ENCODE peak calls at places on chromosomes 2 and 18, in nine cellular contexts. One of them, this sample, is unnamed.

GRCh38 chr2:109525836-109526235 is 87.9 kb downstream of the SEPTIN10 start:
- DNase-seq in renal cortical epithelial cell: no peak
- DNase-seq in B cell: no peak
- DNase-seq in Daoy: no peak
- DNase-seq in iris pigment epithelial cell: no peak
- DNase-seq in NCI-H2081: no peak
- DNase-seq in D721Med: no peak
- DNase-seq in stimulated activated effector memory CD8-positive, alpha-beta T cell treated with anti-CD3 and anti-CD28 coated beads, Interleukin-12 subunit alpha, Interleukin-12 subunit beta, amount 100 ng/mL, for 72 hours: no peak
- DNase-seq in stimulated activated CD4-positive, alpha-beta T cell treated with anti-CD3 and anti-CD28 coated beads, Interleukin-15, amount 100 ng/mL, for 24 hours: no peak
- DNase-seq in this sample: no peak

GRCh38 chr2:73083886-73084792 is 12.6 kb upstream of the SFXN5 start:
- DNase-seq in renal cortical epithelial cell: no peak
- DNase-seq in B cell: no peak
- DNase-seq in Daoy: no peak
- DNase-seq in iris pigment epithelial cell: no peak
- DNase-seq in NCI-H2081: no peak
- DNase-seq in D721Med: no peak
- DNase-seq in stimulated activated effector memory CD8-positive, alpha-beta T cell treated with anti-CD3 and anti-CD28 coated beads, Interleukin-12 subunit alpha, Interleukin-12 subunit beta, amount 100 ng/mL, for 72 hours: no peak
- DNase-seq in stimulated activated CD4-positive, alpha-beta T cell treated with anti-CD3 and anti-CD28 coated beads, Interleukin-15, amount 100 ng/mL, for 24 hours: no peak
- DNase-seq in this sample: no peak

GRCh38 chr18:79574938-79575525 is 104.6 kb upstream of the CTDP1 start:
- DNase-seq in renal cortical epithelial cell: no peak
- DNase-seq in B cell: no peak
- DNase-seq in Daoy: no peak
- DNase-seq in iris pigment epithelial cell: no peak
- DNase-seq in NCI-H2081: no peak
- DNase-seq in D721Med: no peak
- DNase-seq in stimulated activated effector memory CD8-positive, alpha-beta T cell treated with anti-CD3 and anti-CD28 coated beads, Interleukin-12 subunit alpha, Interleukin-12 subunit beta, amount 100 ng/mL, for 72 hours: no peak
- DNase-seq in stimulated activated CD4-positive, alpha-beta T cell treated with anti-CD3 and anti-CD28 coated beads, Interleukin-15, amount 100 ng/mL, for 24 hours: no peak
- DNase-seq in this sample: no peak

GRCh38 chr2:162890690-162891311 is 52.2 kb upstream of the KCNH7 start:
- DNase-seq in renal cortical epithelial cell: peak; percentile 72
- DNase-seq in B cell: peak; percentile 4
- DNase-seq in Daoy: peak; percentile 25
- DNase-seq in iris pigment epithelial cell: peak; percentile 75
- DNase-seq in NCI-H2081: peak; percentile 66
- DNase-seq in D721Med: no peak
- DNase-seq in stimulated activated effector memory CD8-positive, alpha-beta T cell treated with anti-CD3 and anti-CD28 coated beads, Interleukin-12 subunit alpha, Interleukin-12 subunit beta, amount 100 ng/mL, for 72 hours: no peak
- DNase-seq in stimulated activated CD4-positive, alpha-beta T cell treated with anti-CD3 and anti-CD28 coated beads, Interleukin-15, amount 100 ng/mL, for 24 hours: peak; percentile 7
- DNase-seq in this sample: peak; percentile 31

GRCh38 chr18:44409524-44409923 is 271.2 kb upstream of the SETBP1 start:
- DNase-seq in renal cortical epithelial cell: no peak
- DNase-seq in B cell: no peak
- DNase-seq in Daoy: no peak
- DNase-seq in iris pigment epithelial cell: no peak
- DNase-seq in NCI-H2081: no peak
- DNase-seq in D721Med: no peak
- DNase-seq in stimulated activated effector memory CD8-positive, alpha-beta T cell treated with anti-CD3 and anti-CD28 coated beads, Interleukin-12 subunit alpha, Interleukin-12 subunit beta, amount 100 ng/mL, for 72 hours: no peak
- DNase-seq in stimulated activated CD4-positive, alpha-beta T cell treated with anti-CD3 and anti-CD28 coated beads, Interleukin-15, amount 100 ng/mL, for 24 hours: no peak
- DNase-seq in this sample: no peak

GRCh38 chr2:190763901-190764514 is 115.1 kb downstream of the NAB1 start:
- DNase-seq in renal cortical epithelial cell: peak; percentile 83
- DNase-seq in B cell: no peak
- DNase-seq in Daoy: peak; percentile 37
- DNase-seq in iris pigment epithelial cell: peak; percentile 55
- DNase-seq in NCI-H2081: no peak
- DNase-seq in D721Med: no peak
- DNase-seq in stimulated activated effector memory CD8-positive, alpha-beta T cell treated with anti-CD3 and anti-CD28 coated beads, Interleukin-12 subunit alpha, Interleukin-12 subunit beta, amount 100 ng/mL, for 72 hours: no peak
- DNase-seq in stimulated activated CD4-positive, alpha-beta T cell treated with anti-CD3 and anti-CD28 coated beads, Interleukin-15, amount 100 ng/mL, for 24 hours: peak; percentile 58
- DNase-seq in this sample: no peak

GRCh38 chr2:162106146-162106551 is 32.1 kb upstream of the DPP4 start:
- DNase-seq in renal cortical epithelial cell: no peak
- DNase-seq in B cell: no peak
- DNase-seq in Daoy: no peak
- DNase-seq in iris pigment epithelial cell: no peak
- DNase-seq in NCI-H2081: no peak
- DNase-seq in D721Med: no peak
- DNase-seq in stimulated activated effector memory CD8-positive, alpha-beta T cell treated with anti-CD3 and anti-CD28 coated beads, Interleukin-12 subunit alpha, Interleukin-12 subunit beta, amount 100 ng/mL, for 72 hours: no peak
- DNase-seq in stimulated activated CD4-positive, alpha-beta T cell treated with anti-CD3 and anti-CD28 coated beads, Interleukin-15, amount 100 ng/mL, for 24 hours: no peak
- DNase-seq in this sample: peak; percentile 78

GRCh38 chr2:241775223-241776177 is 1.1 kb upstream of the GAL3ST2 start:
- DNase-seq in renal cortical epithelial cell: no peak
- DNase-seq in B cell: no peak
- DNase-seq in Daoy: no peak
- DNase-seq in iris pigment epithelial cell: no peak
- DNase-seq in NCI-H2081: no peak
- DNase-seq in D721Med: peak; percentile 10
- DNase-seq in stimulated activated effector memory CD8-positive, alpha-beta T cell treated with anti-CD3 and anti-CD28 coated beads, Interleukin-12 subunit alpha, Interleukin-12 subunit beta, amount 100 ng/mL, for 72 hours: no peak
- DNase-seq in stimulated activated CD4-positive, alpha-beta T cell treated with anti-CD3 and anti-CD28 coated beads, Interleukin-15, amount 100 ng/mL, for 24 hours: no peak
- DNase-seq in this sample: no peak

GRCh38 chr2:228532233-228532632 is 350.7 kb upstream of the SPHKAP start:
- DNase-seq in renal cortical epithelial cell: no peak
- DNase-seq in B cell: no peak
- DNase-seq in Daoy: no peak
- DNase-seq in iris pigment epithelial cell: no peak
- DNase-seq in NCI-H2081: no peak
- DNase-seq in D721Med: no peak
- DNase-seq in stimulated activated effector memory CD8-positive, alpha-beta T cell treated with anti-CD3 and anti-CD28 coated beads, Interleukin-12 subunit alpha, Interleukin-12 subunit beta, amount 100 ng/mL, for 72 hours: no peak
- DNase-seq in stimulated activated CD4-positive, alpha-beta T cell treated with anti-CD3 and anti-CD28 coated beads, Interleukin-15, amount 100 ng/mL, for 24 hours: no peak
- DNase-seq in this sample: no peak

GRCh38 chr2:155748126-155748525 is 584.4 kb downstream of the NR4A2 start:
- DNase-seq in renal cortical epithelial cell: no peak
- DNase-seq in B cell: no peak
- DNase-seq in Daoy: no peak
- DNase-seq in iris pigment epithelial cell: no peak
- DNase-seq in NCI-H2081: no peak
- DNase-seq in D721Med: peak; percentile 11
- DNase-seq in stimulated activated effector memory CD8-positive, alpha-beta T cell treated with anti-CD3 and anti-CD28 coated beads, Interleukin-12 subunit alpha, Interleukin-12 subunit beta, amount 100 ng/mL, for 72 hours: no peak
- DNase-seq in stimulated activated CD4-positive, alpha-beta T cell treated with anti-CD3 and anti-CD28 coated beads, Interleukin-15, amount 100 ng/mL, for 24 hours: no peak
- DNase-seq in this sample: no peak

GRCh38 chr2:200538139-200538538 is 12.1 kb downstream of the SGO2 start:
- DNase-seq in renal cortical epithelial cell: no peak
- DNase-seq in B cell: no peak
- DNase-seq in Daoy: no peak
- DNase-seq in iris pigment epithelial cell: no peak
- DNase-seq in NCI-H2081: no peak
- DNase-seq in D721Med: no peak
- DNase-seq in stimulated activated effector memory CD8-positive, alpha-beta T cell treated with anti-CD3 and anti-CD28 coated beads, Interleukin-12 subunit alpha, Interleukin-12 subunit beta, amount 100 ng/mL, for 72 hours: no peak
- DNase-seq in stimulated activated CD4-positive, alpha-beta T cell treated with anti-CD3 and anti-CD28 coated beads, Interleukin-15, amount 100 ng/mL, for 24 hours: no peak
- DNase-seq in this sample: no peak

GRCh38 chr2:233346930-233347329 is 7.4 kb upstream of the DGKD start:
- DNase-seq in renal cortical epithelial cell: no peak
- DNase-seq in B cell: no peak
- DNase-seq in Daoy: no peak
- DNase-seq in iris pigment epithelial cell: no peak
- DNase-seq in NCI-H2081: no peak
- DNase-seq in D721Med: no peak
- DNase-seq in stimulated activated effector memory CD8-positive, alpha-beta T cell treated with anti-CD3 and anti-CD28 coated beads, Interleukin-12 subunit alpha, Interleukin-12 subunit beta, amount 100 ng/mL, for 72 hours: no peak
- DNase-seq in stimulated activated CD4-positive, alpha-beta T cell treated with anti-CD3 and anti-CD28 coated beads, Interleukin-15, amount 100 ng/mL, for 24 hours: no peak
- DNase-seq in this sample: no peak

GRCh38 chr2:239264838-239265651 is 135.8 kb downstream of the HDAC4 start:
- DNase-seq in renal cortical epithelial cell: peak; percentile 61
- DNase-seq in B cell: peak; percentile 58
- DNase-seq in Daoy: peak; percentile 62
- DNase-seq in iris pigment epithelial cell: peak; percentile 83
- DNase-seq in NCI-H2081: no peak
- DNase-seq in D721Med: no peak
- DNase-seq in stimulated activated effector memory CD8-positive, alpha-beta T cell treated with anti-CD3 and anti-CD28 coated beads, Interleukin-12 subunit alpha, Interleukin-12 subunit beta, amount 100 ng/mL, for 72 hours: peak; percentile 42
- DNase-seq in stimulated activated CD4-positive, alpha-beta T cell treated with anti-CD3 and anti-CD28 coated beads, Interleukin-15, amount 100 ng/mL, for 24 hours: peak; percentile 67
- DNase-seq in this sample: peak; percentile 91

GRCh38 chr2:97673187-97673914 is 3.8 kb downstream of the C2orf92 start:
- DNase-seq in renal cortical epithelial cell: no peak
- DNase-seq in B cell: no peak
- DNase-seq in Daoy: peak; percentile 25
- DNase-seq in iris pigment epithelial cell: peak; percentile 31
- DNase-seq in NCI-H2081: no peak
- DNase-seq in D721Med: no peak
- DNase-seq in stimulated activated effector memory CD8-positive, alpha-beta T cell treated with anti-CD3 and anti-CD28 coated beads, Interleukin-12 subunit alpha, Interleukin-12 subunit beta, amount 100 ng/mL, for 72 hours: no peak
- DNase-seq in stimulated activated CD4-positive, alpha-beta T cell treated with anti-CD3 and anti-CD28 coated beads, Interleukin-15, amount 100 ng/mL, for 24 hours: peak; percentile 49
- DNase-seq in this sample: no peak

GRCh38 chr18:29449424-29449823 is 1272.5 kb upstream of the CDH2 start:
- DNase-seq in renal cortical epithelial cell: no peak
- DNase-seq in B cell: no peak
- DNase-seq in Daoy: no peak
- DNase-seq in iris pigment epithelial cell: peak; percentile 66
- DNase-seq in NCI-H2081: no peak
- DNase-seq in D721Med: no peak
- DNase-seq in stimulated activated effector memory CD8-positive, alpha-beta T cell treated with anti-CD3 and anti-CD28 coated beads, Interleukin-12 subunit alpha, Interleukin-12 subunit beta, amount 100 ng/mL, for 72 hours: no peak
- DNase-seq in stimulated activated CD4-positive, alpha-beta T cell treated with anti-CD3 and anti-CD28 coated beads, Interleukin-15, amount 100 ng/mL, for 24 hours: no peak
- DNase-seq in this sample: peak; percentile 30

GRCh38 chr2:145652992-145653545 is 1133.2 kb upstream of the ZEB2 start:
- DNase-seq in renal cortical epithelial cell: peak; percentile 72
- DNase-seq in B cell: no peak
- DNase-seq in Daoy: peak; percentile 44
- DNase-seq in iris pigment epithelial cell: peak; percentile 97
- DNase-seq in NCI-H2081: no peak
- DNase-seq in D721Med: no peak
- DNase-seq in stimulated activated effector memory CD8-positive, alpha-beta T cell treated with anti-CD3 and anti-CD28 coated beads, Interleukin-12 subunit alpha, Interleukin-12 subunit beta, amount 100 ng/mL, for 72 hours: no peak
- DNase-seq in stimulated activated CD4-positive, alpha-beta T cell treated with anti-CD3 and anti-CD28 coated beads, Interleukin-15, amount 100 ng/mL, for 24 hours: no peak
- DNase-seq in this sample: peak; percentile 97

GRCh38 chr2:172361360-172361759 is 66.0 kb upstream of the ITGA6 start:
- DNase-seq in renal cortical epithelial cell: no peak
- DNase-seq in B cell: no peak
- DNase-seq in Daoy: no peak
- DNase-seq in iris pigment epithelial cell: no peak
- DNase-seq in NCI-H2081: no peak
- DNase-seq in D721Med: no peak
- DNase-seq in stimulated activated effector memory CD8-positive, alpha-beta T cell treated with anti-CD3 and anti-CD28 coated beads, Interleukin-12 subunit alpha, Interleukin-12 subunit beta, amount 100 ng/mL, for 72 hours: no peak
- DNase-seq in stimulated activated CD4-positive, alpha-beta T cell treated with anti-CD3 and anti-CD28 coated beads, Interleukin-15, amount 100 ng/mL, for 24 hours: no peak
- DNase-seq in this sample: peak; percentile 42

GRCh38 chr2:100178085-100178788 is 35.8 kb upstream of the AFF3 start:
- DNase-seq in renal cortical epithelial cell: peak; percentile 40
- DNase-seq in B cell: peak; percentile 63
- DNase-seq in Daoy: peak; percentile 80
- DNase-seq in iris pigment epithelial cell: peak; percentile 53
- DNase-seq in NCI-H2081: no peak
- DNase-seq in D721Med: no peak
- DNase-seq in stimulated activated effector memory CD8-positive, alpha-beta T cell treated with anti-CD3 and anti-CD28 coated beads, Interleukin-12 subunit alpha, Interleukin-12 subunit beta, amount 100 ng/mL, for 72 hours: no peak
- DNase-seq in stimulated activated CD4-positive, alpha-beta T cell treated with anti-CD3 and anti-CD28 coated beads, Interleukin-15, amount 100 ng/mL, for 24 hours: peak; percentile 44
- DNase-seq in this sample: peak; percentile 47

GRCh38 chr2:62934501-62934900 is 116.1 kb upstream of the OTX1 start:
- DNase-seq in renal cortical epithelial cell: no peak
- DNase-seq in B cell: no peak
- DNase-seq in Daoy: no peak
- DNase-seq in iris pigment epithelial cell: no peak
- DNase-seq in NCI-H2081: no peak
- DNase-seq in D721Med: no peak
- DNase-seq in stimulated activated effector memory CD8-positive, alpha-beta T cell treated with anti-CD3 and anti-CD28 coated beads, Interleukin-12 subunit alpha, Interleukin-12 subunit beta, amount 100 ng/mL, for 72 hours: no peak
- DNase-seq in stimulated activated CD4-positive, alpha-beta T cell treated with anti-CD3 and anti-CD28 coated beads, Interleukin-15, amount 100 ng/mL, for 24 hours: no peak
- DNase-seq in this sample: peak; percentile 7

GRCh38 chr2:73063472-73063871 is 8.0 kb downstream of the SFXN5 start:
- DNase-seq in renal cortical epithelial cell: no peak
- DNase-seq in B cell: no peak
- DNase-seq in Daoy: no peak
- DNase-seq in iris pigment epithelial cell: peak; percentile 11
- DNase-seq in NCI-H2081: no peak
- DNase-seq in D721Med: no peak
- DNase-seq in stimulated activated effector memory CD8-positive, alpha-beta T cell treated with anti-CD3 and anti-CD28 coated beads, Interleukin-12 subunit alpha, Interleukin-12 subunit beta, amount 100 ng/mL, for 72 hours: no peak
- DNase-seq in stimulated activated CD4-positive, alpha-beta T cell treated with anti-CD3 and anti-CD28 coated beads, Interleukin-15, amount 100 ng/mL, for 24 hours: no peak
- DNase-seq in this sample: no peak

GRCh38 chr2:27652790-27653189 is 10.6 kb downstream of the SUPT7L start:
- DNase-seq in renal cortical epithelial cell: no peak
- DNase-seq in B cell: no peak
- DNase-seq in Daoy: no peak
- DNase-seq in iris pigment epithelial cell: no peak
- DNase-seq in NCI-H2081: no peak
- DNase-seq in D721Med: no peak
- DNase-seq in stimulated activated effector memory CD8-positive, alpha-beta T cell treated with anti-CD3 and anti-CD28 coated beads, Interleukin-12 subunit alpha, Interleukin-12 subunit beta, amount 100 ng/mL, for 72 hours: no peak
- DNase-seq in stimulated activated CD4-positive, alpha-beta T cell treated with anti-CD3 and anti-CD28 coated beads, Interleukin-15, amount 100 ng/mL, for 24 hours: no peak
- DNase-seq in this sample: no peak